ENCODE peak calls at places on chromosomes 2 and 18, in seven cellular contexts. A is astrocyte, R is H9, C is AG09309, S is lower leg skin, L is ovary, O is OCI-LY7. G is an unnamed sample.

GRCh38 chr2:125656190-125656589 is 999.8 kb upstream of the GYPC start:
- DNase-seq in A (no peak), R (no peak), C (no peak), S (no peak), L (no peak), O (no peak), G (no peak)

GRCh38 chr18:45464619-45465018 is 150.7 kb upstream of the SLC14A2 start:
- DNase-seq in A (no peak), R (no peak), C (no peak), S (no peak), L (no peak), O (no peak), G (no peak)

GRCh38 chr2:125630377-125630776 is 1025.6 kb upstream of the GYPC start:
- DNase-seq in A (no peak), R (no peak), C (no peak), S (no peak), L (no peak), O (no peak), G (no peak)

GRCh38 chr2:44652701-44653100 is 288.8 kb upstream of the SIX3 start:
- DNase-seq in A (no peak), R (no peak), C (no peak), S (no peak), L (no peak), O (no peak), G (no peak)

GRCh38 chr2:172734711-172735645 is 667 bp upstream of the RAPGEF4 start:
- DNase-seq in A (no peak), R (no peak), C (no peak), S (no peak), L (no peak), O (no peak), G (no peak)

GRCh38 chr18:3645384-3646156 is 195.6 kb downstream of the TGIF1 start:
- DNase-seq in A (no peak), R (no peak), C (no peak), S (no peak), L (no peak), O (peak), G (no peak)

GRCh38 chr2:36965751-36966369 is 476 bp downstream of the STRN start:
- DNase-seq in A (no peak), R (peak), C (no peak), S (peak), L (no peak), O (peak), G (no peak)

GRCh38 chr18:12657048-12657848 is 659 bp downstream of the SPIRE1 start:
- DNase-seq in A (peak), R (peak), C (no peak), S (peak), L (peak), O (no peak), G (no peak)

GRCh38 chr2:184394642-184395041 is 203.7 kb upstream of the ZNF804A start:
- DNase-seq in A (peak), R (no peak), C (no peak), S (no peak), L (no peak), O (no peak), G (no peak)

DNA sequence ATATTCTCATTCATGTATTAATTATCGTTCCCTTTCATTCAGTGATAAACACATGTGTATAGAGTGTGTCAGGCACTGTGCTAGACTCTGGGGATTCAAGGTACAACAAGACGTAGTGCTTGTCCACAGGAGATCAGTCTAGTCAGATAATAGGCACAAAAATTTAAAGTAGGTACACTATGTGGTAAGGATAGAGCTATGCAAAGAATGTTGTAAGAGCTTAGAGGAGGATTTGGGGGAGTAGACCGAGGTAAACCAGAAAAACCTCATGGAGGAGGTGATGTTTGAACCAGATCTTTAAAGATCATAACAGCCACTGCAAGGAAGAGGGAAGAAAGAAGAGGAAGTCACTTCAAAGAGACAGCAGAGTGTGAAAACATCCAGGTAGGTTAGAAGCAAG is 256.9 kb upstream of the DDX18 start:
- DNase-seq in A (no peak), R (no peak), C (no peak), S (no peak), L (no peak), O (no peak), G (no peak)
- TF ChIP-seq CTCF in A (no peak), R (no peak), C (no peak), S (no peak), L (no peak), O (no peak), G (no peak)

GRCh38 chr18:22701326-22701725 is 231.8 kb upstream of the RBBP8 start:
- DNase-seq in A (no peak), R (no peak), C (no peak), S (no peak), L (no peak), O (no peak), G (no peak)
- TF ChIP-seq CTCF in A (no peak), R (no peak), C (no peak), S (no peak), L (no peak), O (no peak), G (no peak)

GRCh38 chr18:10401489-10401888 is 52.9 kb upstream of the APCDD1 start:
- DNase-seq in A (peak), R (no peak), C (no peak), S (no peak), L (no peak), O (no peak), G (no peak)

GRCh38 chr18:10400534-10400933 is 53.9 kb upstream of the APCDD1 start:
- DNase-seq in A (no peak), R (no peak), C (no peak), S (peak), L (no peak), O (no peak), G (no peak)

GRCh38 chr18:10402876-10403559 is 51.4 kb upstream of the APCDD1 start:
- DNase-seq in A (no peak), R (no peak), C (no peak), S (no peak), L (no peak), O (no peak), G (no peak)

GRCh38 chr18:10403675-10404074 is 50.8 kb upstream of the APCDD1 start:
- DNase-seq in A (no peak), R (no peak), C (no peak), S (no peak), L (no peak), O (no peak), G (no peak)

DNA sequence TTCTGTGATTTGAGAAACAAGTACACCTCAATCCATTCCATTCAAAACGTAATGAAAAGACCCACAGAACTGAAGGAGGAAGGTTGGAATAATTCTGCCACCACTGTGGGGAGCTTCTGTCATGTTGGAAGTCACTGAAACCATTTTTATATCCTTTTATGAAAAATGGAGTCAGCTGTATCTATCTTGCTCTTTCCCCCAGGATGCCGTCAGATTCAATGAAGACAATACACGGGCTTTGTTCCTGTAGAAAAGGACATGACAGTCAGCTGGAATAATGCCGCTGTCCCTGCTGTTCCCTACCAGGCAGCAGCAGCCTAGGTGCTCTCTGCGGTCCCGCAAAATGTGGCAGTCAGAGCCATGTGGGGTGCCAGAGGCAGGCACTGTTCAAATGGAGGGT is 52.5 kb upstream of the APCDD1 start:
- DNase-seq in A (no peak), R (no peak), C (no peak), S (no peak), L (no peak), O (no peak), G (no peak)
- TF ChIP-seq CTCF in A (no peak), R (no peak), C (no peak), S (no peak), L (no peak), O (no peak), G (no peak)

GRCh38 chr2:16855183-16855582 is 189.5 kb upstream of the CYRIA start:
- DNase-seq in A (no peak), R (no peak), C (no peak), S (no peak), L (no peak), O (no peak), G (no peak)

GRCh38 chr2:16852651-16853050 is 187.0 kb upstream of the CYRIA start:
- DNase-seq in A (peak), R (no peak), C (no peak), S (no peak), L (no peak), O (no peak), G (no peak)

GRCh38 chr2:16853088-16853487 is 187.5 kb upstream of the CYRIA start:
- DNase-seq in A (no peak), R (no peak), C (no peak), S (no peak), L (no peak), O (no peak), G (no peak)

GRCh38 chr2:16851131-16851530 is 185.5 kb upstream of the CYRIA start:
- DNase-seq in A (no peak), R (no peak), C (no peak), S (no peak), L (no peak), O (no peak), G (no peak)
- TF ChIP-seq CTCF in A (no peak), R (no peak), C (no peak), S (no peak), L (no peak), O (no peak), G (no peak)

GRCh38 chr2:119567292-119567691 is 23.0 kb downstream of the CFAP221 start:
- DNase-seq in A (no peak), R (no peak), C (no peak), S (no peak), L (no peak), O (no peak), G (no peak)
- TF ChIP-seq CTCF in A (no peak), R (no peak), C (no peak), S (no peak), L (no peak), O (no peak), G (no peak)

DNA sequence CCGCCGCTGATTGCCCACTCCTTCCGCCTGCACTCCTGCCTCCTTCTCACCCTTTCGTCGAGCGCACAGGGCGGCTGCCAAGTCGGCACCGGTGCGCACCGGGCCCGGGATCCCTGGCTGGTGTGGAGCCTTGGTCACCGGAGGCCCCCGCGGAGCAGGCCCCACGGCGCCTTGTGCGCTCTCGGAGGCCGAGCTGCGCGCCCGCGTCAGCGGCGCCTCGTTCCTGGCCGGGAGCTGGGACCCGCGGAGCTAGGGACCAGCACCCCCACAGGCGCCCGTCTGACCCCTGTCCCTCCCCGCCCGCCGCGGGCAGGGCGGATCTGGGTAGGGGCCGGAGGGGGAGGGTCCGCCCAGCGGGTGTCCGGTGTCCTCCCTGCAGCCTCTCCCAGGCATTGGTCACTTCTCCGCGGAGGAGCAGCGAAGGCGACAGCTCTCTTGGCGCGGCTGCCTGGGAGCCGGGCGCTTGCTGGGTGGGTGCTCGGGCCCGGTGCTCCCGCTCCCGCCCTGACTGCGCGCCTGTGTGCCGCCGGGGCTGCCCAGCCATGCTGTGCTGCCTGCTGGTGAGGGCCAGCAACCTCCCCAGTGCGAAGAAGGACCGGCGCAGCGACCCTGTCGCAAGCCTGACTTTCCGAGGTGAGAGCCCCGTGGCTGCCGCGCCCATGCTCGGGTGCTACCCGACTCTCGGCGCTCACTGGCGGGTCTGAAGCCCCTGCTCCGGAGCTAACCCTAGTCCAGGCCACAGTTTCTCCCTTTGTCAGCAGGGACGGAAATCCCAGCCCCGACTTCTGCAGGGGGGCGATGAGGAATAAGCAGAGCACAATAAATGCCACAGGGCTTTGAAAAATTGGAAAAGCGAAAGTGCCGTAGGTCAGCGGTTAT is 13.2 kb downstream of the DYSF start:
- DNase-seq in A (peak), R (peak), C (no peak), S (peak), L (no peak), O (no peak), G (no peak)
- TF ChIP-seq CTCF in A (no peak), R (no peak), C (no peak), S (no peak), L (no peak), O (no peak), G (no peak)

DNA sequence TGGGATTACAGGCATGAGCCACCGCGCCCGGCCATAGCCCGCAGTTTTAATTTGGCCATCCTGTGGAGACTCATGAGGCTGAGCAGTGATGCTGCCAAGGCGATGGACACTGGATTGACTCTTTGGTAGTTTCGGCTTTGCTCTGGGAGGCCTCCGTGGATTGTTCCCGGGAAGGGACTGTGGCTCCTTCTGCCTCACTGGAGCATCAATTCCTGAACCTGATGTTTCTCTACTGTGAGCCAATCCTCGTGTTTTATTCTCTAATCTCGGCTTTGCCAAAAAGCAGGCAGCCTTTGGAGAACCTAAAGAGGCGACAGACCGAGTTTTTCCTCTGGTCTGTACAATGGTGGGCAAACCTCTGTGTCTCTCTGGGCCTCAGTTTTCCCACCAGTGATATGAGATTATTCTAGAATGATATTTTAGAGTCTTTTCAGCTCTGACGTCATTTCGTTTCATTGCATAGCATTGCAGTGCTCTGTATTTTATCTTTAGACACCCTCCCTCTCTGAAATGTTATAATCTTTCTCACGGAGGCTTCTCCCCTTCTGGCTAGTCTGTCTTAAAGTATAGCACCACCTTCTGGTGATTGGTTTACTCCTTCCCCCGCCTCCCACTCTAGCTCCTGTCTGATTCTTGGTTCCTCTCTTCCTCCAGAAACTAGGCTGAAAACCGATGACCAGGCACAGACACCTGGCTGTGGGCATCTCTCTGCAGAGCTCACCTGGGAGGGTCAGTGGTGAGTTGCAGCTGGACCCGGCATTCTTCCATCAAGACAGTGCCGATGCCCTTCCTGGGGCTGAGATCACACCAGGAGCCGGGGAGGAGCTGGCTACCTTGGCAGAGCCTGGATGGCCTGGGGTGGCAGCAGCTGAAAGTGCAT is 341.3 kb downstream of the MYCN start:
- DNase-seq in A (no peak), R (peak), C (no peak), S (no peak), L (peak), O (peak), G (no peak)
- TF ChIP-seq CTCF in A (no peak), R (peak), C (no peak), S (no peak), L (no peak), O (peak), G (peak)

GRCh38 chr2:48529189-48529588 is 765 bp upstream of the STON1 start:
- DNase-seq in A (no peak), R (peak), C (no peak), S (peak), L (peak), O (no peak), G (no peak)

GRCh38 chr2:48528431-48528830 is 1.5 kb upstream of the STON1 start:
- DNase-seq in A (no peak), R (no peak), C (no peak), S (no peak), L (no peak), O (no peak), G (no peak)

GRCh38 chr2:48525269-48525943 is 4.5 kb upstream of the STON1 start:
- DNase-seq in A (no peak), R (no peak), C (no peak), S (no peak), L (no peak), O (no peak), G (no peak)

GRCh38 chr2:48529676-48530032 is 300 bp upstream of the STON1 start:
- DNase-seq in A (no peak), R (no peak), C (no peak), S (no peak), L (no peak), O (no peak), G (no peak)

DNA sequence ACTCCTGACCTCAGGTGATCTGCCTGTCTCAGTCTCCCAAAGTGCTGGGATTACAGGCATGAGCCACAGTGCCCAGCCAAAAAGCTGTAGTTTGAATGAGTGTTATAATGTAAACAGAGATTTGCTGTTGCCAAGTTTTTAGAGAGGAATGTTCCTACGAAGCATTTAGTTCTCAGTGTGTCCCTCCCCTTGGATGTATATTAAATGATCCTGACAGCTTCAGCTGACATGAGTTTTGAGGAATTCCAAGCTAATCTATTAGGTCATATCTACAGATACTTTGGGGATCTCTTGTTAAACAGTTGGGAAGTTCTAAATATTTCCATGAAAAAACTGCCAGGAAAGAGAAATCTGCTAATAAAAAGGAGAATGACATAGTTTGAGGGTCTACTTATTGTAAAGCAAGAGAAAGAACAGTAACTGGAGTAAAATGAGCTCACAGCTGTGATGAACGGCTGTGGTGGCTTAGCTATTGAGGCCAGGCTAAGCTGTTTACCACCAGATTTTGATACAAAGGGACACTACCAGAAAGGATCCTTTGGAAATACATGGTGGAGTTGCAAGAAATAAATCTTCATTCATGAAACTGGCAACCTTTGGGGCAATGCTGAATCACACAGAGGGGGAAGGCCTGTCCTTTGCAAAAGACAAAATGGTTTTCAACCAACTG is 2.6 kb upstream of the STON1 start:
- DNase-seq in A (peak), R (no peak), C (no peak), S (no peak), L (no peak), O (no peak), G (no peak)
- TF ChIP-seq CTCF in A (no peak), R (no peak), C (no peak), S (no peak), L (no peak), O (no peak), G (no peak)